ENCODE peak calls at places on chromosomes 4 and X, in ten cellular contexts. One of them, this sample, is unnamed.

GRCh38 chr4:120839974-120840751 is 82.4 kb downstream of the PRDM5 start:
- DNase-seq in transverse colon: no peak
- DNase-seq in HepG2: no peak
- DNase-seq in suprapubic skin: no peak
- DNase-seq in Panc1: no peak
- DNase-seq in HL-60: no peak
- DNase-seq in stomach: no peak
- DNase-seq in prostate gland: no peak
- DNase-seq in GM23338: no peak
- DNase-seq in K562: no peak
- DNase-seq in this sample: no peak

GRCh38 chr4:70927502-70928139 is 25.5 kb downstream of the MOB1B start:
- DNase-seq in HepG2: no peak
- DNase-seq in suprapubic skin: no peak
- DNase-seq in HL-60: peak
- DNase-seq in GM23338: peak
- DNase-seq in prostate gland: no peak
- DNase-seq in stomach: no peak
- DNase-seq in K562: no peak
- DNase-seq in Panc1: no peak
- DNase-seq in transverse colon: no peak
- DNase-seq in this sample: no peak

GRCh38 chrX:70755850-70756249 is 152.7 kb downstream of the TEX11 start:
- DNase-seq in HepG2: no peak
- DNase-seq in GM23338: peak
- DNase-seq in HL-60: no peak
- DNase-seq in stomach: no peak
- DNase-seq in transverse colon: no peak
- DNase-seq in K562: no peak
- DNase-seq in prostate gland: no peak
- DNase-seq in suprapubic skin: no peak
- DNase-seq in Panc1: no peak
- DNase-seq in this sample: no peak

GRCh38 chr4:80069108-80069836 is 3.8 kb downstream of the ANTXR2 start:
- DNase-seq in stomach: no peak
- DNase-seq in HepG2: no peak
- DNase-seq in Panc1: no peak
- DNase-seq in HL-60: no peak
- DNase-seq in transverse colon: no peak
- DNase-seq in prostate gland: no peak
- DNase-seq in GM23338: no peak
- DNase-seq in suprapubic skin: no peak
- DNase-seq in K562: no peak
- DNase-seq in this sample: no peak

GRCh38 chr4:123090886-123091285 is 168.5 kb upstream of the NUDT6 start:
- DNase-seq in transverse colon: no peak
- DNase-seq in stomach: no peak
- DNase-seq in GM23338: no peak
- DNase-seq in K562: no peak
- DNase-seq in HL-60: no peak
- DNase-seq in prostate gland: no peak
- DNase-seq in Panc1: no peak
- DNase-seq in suprapubic skin: no peak
- DNase-seq in HepG2: no peak
- DNase-seq in this sample: no peak

GRCh38 chrX:136879001-136879667 is 1.4 kb downstream of the RBMX start:
- DNase-seq in stomach: no peak
- DNase-seq in prostate gland: no peak
- DNase-seq in Panc1: no peak
- DNase-seq in K562: no peak
- DNase-seq in suprapubic skin: no peak
- DNase-seq in HepG2: no peak
- DNase-seq in transverse colon: no peak
- DNase-seq in HL-60: no peak
- DNase-seq in GM23338: no peak
- DNase-seq in this sample: no peak

GRCh38 chrX:107389726-107390125 is 59.7 kb upstream of the FRMPD3 start:
- DNase-seq in GM23338: no peak
- DNase-seq in prostate gland: no peak
- DNase-seq in HepG2: no peak
- DNase-seq in suprapubic skin: no peak
- DNase-seq in transverse colon: no peak
- DNase-seq in K562: no peak
- DNase-seq in HL-60: no peak
- DNase-seq in stomach: no peak
- DNase-seq in Panc1: no peak
- DNase-seq in this sample: no peak

GRCh38 chr4:134544303-134544761 is 342.7 kb upstream of the PABPC4L start:
- DNase-seq in transverse colon: peak
- DNase-seq in HepG2: no peak
- DNase-seq in HL-60: no peak
- DNase-seq in prostate gland: peak
- DNase-seq in Panc1: no peak
- DNase-seq in GM23338: peak
- DNase-seq in K562: no peak
- DNase-seq in suprapubic skin: no peak
- DNase-seq in stomach: no peak
- DNase-seq in this sample: no peak

DNA sequence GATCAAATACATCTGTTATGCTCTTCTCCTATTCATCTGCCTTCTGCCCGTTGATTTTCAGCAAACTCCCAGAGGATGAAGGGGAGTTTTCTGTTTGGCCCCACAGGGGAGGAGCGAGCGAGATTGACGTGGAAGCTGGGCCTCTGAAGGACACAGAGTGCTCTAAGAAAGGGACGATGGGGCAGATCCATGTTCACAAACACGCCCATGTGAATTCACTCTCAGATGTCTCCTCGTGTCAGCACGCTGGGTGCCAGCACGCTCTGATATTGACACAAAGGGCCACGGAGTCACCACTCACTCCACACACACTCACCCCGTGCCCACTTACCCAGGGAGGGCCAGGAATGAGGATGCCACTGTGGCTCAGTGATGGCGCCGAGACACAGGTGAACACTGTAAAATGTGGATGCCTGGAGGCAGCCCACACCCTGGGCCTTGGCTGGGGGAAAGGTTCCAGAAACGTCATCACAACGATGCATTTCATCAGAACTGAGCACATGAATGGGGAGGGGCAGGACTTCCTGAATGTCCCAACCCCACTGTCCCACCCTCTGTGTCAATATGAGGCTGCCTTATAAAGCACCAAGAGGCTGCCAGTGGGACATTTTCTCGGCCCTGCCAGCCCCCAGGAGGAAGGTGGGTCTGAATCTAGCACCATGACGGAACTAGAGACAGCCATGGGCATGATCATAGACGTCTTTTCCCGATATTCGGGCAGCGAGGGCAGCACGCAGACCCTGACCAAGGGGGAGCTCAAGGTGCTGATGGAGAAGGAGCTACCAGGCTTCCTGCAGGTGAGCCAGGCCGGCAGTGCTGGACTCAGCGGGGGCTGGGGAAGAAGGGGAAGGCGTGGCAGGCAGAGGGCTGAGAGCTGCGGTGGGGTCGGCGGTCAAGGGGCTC is at the start of gene S100P:
- DNase-seq in GM23338: no peak
- DNase-seq in transverse colon: peak
- DNase-seq in stomach: peak
- DNase-seq in HepG2: peak
- DNase-seq in suprapubic skin: no peak
- DNase-seq in prostate gland: no peak
- DNase-seq in K562: no peak
- DNase-seq in Panc1: no peak
- DNase-seq in HL-60: peak
- DNase-seq in this sample: no peak
- TF ChIP-seq POLR2AphosphoS5 in GM23338: no peak
- TF ChIP-seq POLR2AphosphoS5 in transverse colon: no peak
- TF ChIP-seq POLR2AphosphoS5 in stomach: no peak
- TF ChIP-seq POLR2AphosphoS5 in HepG2: peak
- TF ChIP-seq POLR2AphosphoS5 in suprapubic skin: no peak
- TF ChIP-seq POLR2AphosphoS5 in prostate gland: no peak
- TF ChIP-seq POLR2AphosphoS5 in K562: no peak
- TF ChIP-seq POLR2AphosphoS5 in Panc1: no peak
- TF ChIP-seq POLR2AphosphoS5 in HL-60: peak
- TF ChIP-seq POLR2AphosphoS5 in this sample: no peak

GRCh38 chrX:118727686-118728339 is 407 bp downstream of the IL13RA1 start:
- DNase-seq in suprapubic skin: peak
- DNase-seq in stomach: peak
- DNase-seq in Panc1: no peak
- DNase-seq in transverse colon: peak
- DNase-seq in K562: no peak
- DNase-seq in prostate gland: peak
- DNase-seq in HepG2: peak
- DNase-seq in GM23338: no peak
- DNase-seq in HL-60: no peak
- DNase-seq in this sample: no peak
- TF ChIP-seq POLR2AphosphoS5 in suprapubic skin: no peak
- TF ChIP-seq POLR2AphosphoS5 in stomach: no peak
- TF ChIP-seq POLR2AphosphoS5 in Panc1: no peak
- TF ChIP-seq POLR2AphosphoS5 in transverse colon: peak
- TF ChIP-seq POLR2AphosphoS5 in K562: no peak
- TF ChIP-seq POLR2AphosphoS5 in prostate gland: no peak
- TF ChIP-seq POLR2AphosphoS5 in HepG2: no peak
- TF ChIP-seq POLR2AphosphoS5 in GM23338: no peak
- TF ChIP-seq POLR2AphosphoS5 in HL-60: no peak
- TF ChIP-seq POLR2AphosphoS5 in this sample: no peak

GRCh38 chr4:98656443-98656842 is 2.0 kb downstream of the TSPAN5 start:
- DNase-seq in prostate gland: no peak
- DNase-seq in Panc1: no peak
- DNase-seq in transverse colon: no peak
- DNase-seq in GM23338: no peak
- DNase-seq in stomach: no peak
- DNase-seq in K562: no peak
- DNase-seq in HL-60: no peak
- DNase-seq in HepG2: no peak
- DNase-seq in suprapubic skin: no peak
- DNase-seq in this sample: no peak

GRCh38 chr4:98653006-98653405 is 5.4 kb downstream of the TSPAN5 start:
- DNase-seq in transverse colon: no peak
- DNase-seq in Panc1: no peak
- DNase-seq in HL-60: no peak
- DNase-seq in K562: no peak
- DNase-seq in HepG2: no peak
- DNase-seq in GM23338: no peak
- DNase-seq in stomach: no peak
- DNase-seq in prostate gland: no peak
- DNase-seq in suprapubic skin: no peak
- DNase-seq in this sample: no peak

GRCh38 chr4:98658287-98659105 is at the start of gene TSPAN5:
- DNase-seq in prostate gland: peak
- DNase-seq in HL-60: peak
- DNase-seq in suprapubic skin: peak
- DNase-seq in HepG2: peak
- DNase-seq in GM23338: peak
- DNase-seq in Panc1: no peak
- DNase-seq in transverse colon: peak
- DNase-seq in K562: peak
- DNase-seq in stomach: peak
- DNase-seq in this sample: peak

GRCh38 chr4:98657531-98658286 is 702 bp downstream of the TSPAN5 start:
- DNase-seq in HepG2: no peak
- DNase-seq in stomach: no peak
- DNase-seq in prostate gland: no peak
- DNase-seq in suprapubic skin: no peak
- DNase-seq in K562: no peak
- DNase-seq in transverse colon: peak
- DNase-seq in Panc1: no peak
- DNase-seq in GM23338: peak
- DNase-seq in HL-60: no peak
- DNase-seq in this sample: no peak

DNA sequence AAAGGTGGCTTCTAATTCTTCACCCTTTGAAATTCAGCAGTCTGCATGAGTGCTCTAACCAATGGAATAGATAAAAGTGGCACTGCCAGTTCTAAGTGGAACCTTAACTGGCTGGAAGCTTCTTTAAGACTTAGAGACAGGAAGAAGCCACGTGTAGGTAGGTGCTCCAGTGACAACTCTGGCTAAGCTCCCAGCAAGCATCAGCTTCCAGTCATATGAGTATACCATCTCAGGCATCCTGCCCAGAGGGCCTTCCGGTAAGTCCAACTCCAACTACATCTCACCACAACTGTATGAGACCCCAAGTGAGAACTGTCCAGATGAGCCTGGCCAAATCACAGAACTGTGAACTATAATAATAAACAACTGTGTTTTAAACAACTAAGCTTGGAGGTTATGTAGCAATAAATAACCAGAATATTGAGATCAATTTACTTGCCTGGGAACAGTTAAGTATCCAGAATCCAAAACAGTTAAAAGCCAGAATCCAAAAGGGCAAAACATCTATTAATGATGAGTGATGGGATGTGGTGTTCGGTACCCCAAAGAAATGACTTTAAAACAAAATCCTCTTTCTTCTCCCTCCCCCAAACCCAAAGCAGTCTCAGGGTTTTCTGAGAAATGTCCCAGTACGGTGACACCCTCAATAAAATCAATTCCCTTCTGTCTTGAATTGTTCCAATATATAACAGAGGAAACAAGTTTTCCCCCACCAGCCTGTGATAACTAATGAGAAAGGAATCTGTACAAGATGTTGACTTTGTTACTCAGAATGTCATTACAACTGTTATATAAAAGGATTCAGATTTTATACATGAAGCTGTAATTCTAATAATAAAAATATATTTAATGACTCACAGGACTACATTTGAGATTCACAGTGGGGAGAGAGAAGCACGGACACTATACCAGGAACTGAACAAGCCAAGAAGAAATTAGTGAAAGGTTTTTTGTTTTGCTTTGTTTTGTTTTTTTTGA is 4.2 kb downstream of the TSPAN5 start:
- DNase-seq in stomach: no peak
- DNase-seq in transverse colon: no peak
- DNase-seq in HL-60: no peak
- DNase-seq in Panc1: no peak
- DNase-seq in K562: no peak
- DNase-seq in GM23338: no peak
- DNase-seq in suprapubic skin: no peak
- DNase-seq in prostate gland: no peak
- DNase-seq in HepG2: no peak
- DNase-seq in this sample: no peak
- TF ChIP-seq POLR2AphosphoS5 in stomach: no peak
- TF ChIP-seq POLR2AphosphoS5 in transverse colon: no peak
- TF ChIP-seq POLR2AphosphoS5 in HL-60: no peak
- TF ChIP-seq POLR2AphosphoS5 in Panc1: peak
- TF ChIP-seq POLR2AphosphoS5 in K562: no peak
- TF ChIP-seq POLR2AphosphoS5 in GM23338: no peak
- TF ChIP-seq POLR2AphosphoS5 in suprapubic skin: no peak
- TF ChIP-seq POLR2AphosphoS5 in prostate gland: no peak
- TF ChIP-seq POLR2AphosphoS5 in HepG2: no peak
- TF ChIP-seq POLR2AphosphoS5 in this sample: no peak

DNA sequence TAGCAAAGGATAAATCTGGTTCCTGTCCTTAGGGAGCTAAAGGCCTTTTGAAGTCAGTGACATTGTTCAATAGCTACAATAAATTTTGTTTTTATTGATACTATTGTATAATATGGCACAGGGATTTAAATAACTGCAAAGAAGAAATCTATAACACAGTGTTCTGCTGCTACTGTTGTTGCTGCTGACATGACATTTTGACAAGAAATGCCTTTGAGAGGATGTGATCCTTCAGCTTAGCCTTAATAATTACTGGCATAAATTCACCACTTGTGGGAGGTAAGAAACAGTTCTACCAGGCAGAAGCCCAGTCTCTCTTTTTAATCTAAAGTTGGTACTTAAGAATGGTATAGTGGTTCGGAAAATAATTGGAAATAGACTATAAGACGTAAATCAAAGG is 4.1 kb downstream of the SULT1E1 start:
- DNase-seq in K562: no peak
- DNase-seq in prostate gland: no peak
- DNase-seq in HepG2: no peak
- DNase-seq in suprapubic skin: no peak
- DNase-seq in Panc1: no peak
- DNase-seq in transverse colon: no peak
- DNase-seq in HL-60: no peak
- DNase-seq in stomach: no peak
- DNase-seq in GM23338: no peak
- DNase-seq in this sample: no peak
- TF ChIP-seq POLR2AphosphoS5 in K562: no peak
- TF ChIP-seq POLR2AphosphoS5 in prostate gland: no peak
- TF ChIP-seq POLR2AphosphoS5 in HepG2: no peak
- TF ChIP-seq POLR2AphosphoS5 in suprapubic skin: no peak
- TF ChIP-seq POLR2AphosphoS5 in Panc1: no peak
- TF ChIP-seq POLR2AphosphoS5 in transverse colon: no peak
- TF ChIP-seq POLR2AphosphoS5 in HL-60: no peak
- TF ChIP-seq POLR2AphosphoS5 in stomach: no peak
- TF ChIP-seq POLR2AphosphoS5 in GM23338: no peak
- TF ChIP-seq POLR2AphosphoS5 in this sample: no peak

This sample was measured in GM12891.